ENCODE peak calls at places on chromosomes 4 and X, in five cellular contexts. X, P, H, Q and R are unnamed samples.

GRCh38 chr4:88610771-88611170 is 18.5 kb downstream of the HERC3 start:
- DNase-seq in Q (no peak), P (no peak), H (no peak), X (no peak), R (no peak)

GRCh38 chr4:157514711-157515110 is 294.2 kb downstream of the GRIA2 start:
- DNase-seq in H (no peak), P (no peak), Q (no peak), X (no peak), R (no peak)

GRCh38 chr4:15374697-15375096 is 53.1 kb upstream of the C1QTNF7 start:
- DNase-seq in Q (no peak), X (no peak), P (no peak), H (no peak), R (no peak)

GRCh38 chr4:101651778-101652177 is 138.8 kb upstream of the BANK1 start:
- DNase-seq in H (no peak), Q (no peak), P (no peak), X (no peak), R (no peak)

GRCh38 chr4:110619401-110620247 is 3.3 kb downstream of the PITX2 start:
- DNase-seq in H (no peak), Q (no peak), P (no peak), X (no peak), R (no peak)

GRCh38 chr4:181819951-181820350 is 423.3 kb upstream of the TENM3 start:
- DNase-seq in Q (no peak), H (no peak), P (no peak), X (no peak), R (no peak)

GRCh38 chr4:61740950-61741638 is 541.0 kb downstream of the ADGRL3 start:
- DNase-seq in P (no peak), X (no peak), Q (no peak), H (no peak), R (no peak)

GRCh38 chr4:163493643-163494359 is 689 bp upstream of the TMA16 start:
- DNase-seq in Q (no peak), P (no peak), X (no peak), H (no peak), R (peak; percentile 28)

GRCh38 chrX:108090474-108091265 is 672 bp downstream of the PSMD10 start:
- DNase-seq in P (no peak), H (no peak), X (no peak), Q (no peak), R (no peak)

GRCh38 chr4:125322363-125322730 is 7.6 kb downstream of the FAT4 start:
- DNase-seq in X (no peak), Q (no peak), P (no peak), H (no peak), R (no peak)

GRCh38 chr4:21888195-21888976 is 60.2 kb downstream of the KCNIP4 start:
- DNase-seq in P (peak; percentile 59), X (no peak), Q (peak; percentile 10), H (no peak), R (no peak)

GRCh38 chr4:122689972-122690371 is 42.5 kb upstream of the BBS12 start:
- DNase-seq in P (no peak), H (peak; percentile 33), X (no peak), Q (peak; percentile 70), R (no peak)

GRCh38 chrX:66914082-66914481 is 275.2 kb upstream of the EDA2R start:
- DNase-seq in H (no peak), X (no peak), P (no peak), Q (no peak), R (peak; percentile 45)

GRCh38 chrX:22748093-22748999 is 251.4 kb upstream of the DDX53 start:
- DNase-seq in X (peak; percentile 16), H (no peak), P (no peak), Q (peak; percentile 17), R (peak; percentile 36)

GRCh38 chr4:23717528-23718248 is 172.2 kb downstream of the PPARGC1A start:
- DNase-seq in Q (no peak), H (no peak), P (no peak), X (peak; percentile 71), R (no peak)

GRCh38 chr4:40311811-40312346 is 23.3 kb upstream of the CHRNA9 start:
- DNase-seq in H (no peak), X (peak; percentile 84), P (no peak), Q (peak; percentile 46), R (no peak)

GRCh38 chr4:136751530-136751929 is 780.8 kb downstream of the PCDH18 start:
- DNase-seq in X (no peak), H (no peak), Q (no peak), P (no peak), R (no peak)

GRCh38 chr4:112897548-112897947 is 151.9 kb upstream of the ANK2 start:
- DNase-seq in H (no peak), X (no peak), P (no peak), Q (no peak), R (no peak)

GRCh38 chr4:44150091-44150576 is 298.5 kb downstream of the KCTD8 start:
- DNase-seq in X (no peak), Q (no peak), H (no peak), P (peak; percentile 13), R (no peak)

GRCh38 chrX:44025611-44026010 is 52.4 kb upstream of the NDP start:
- DNase-seq in Q (no peak), X (no peak), P (no peak), H (no peak), R (no peak)

GRCh38 chr4:98260579-98261290 is 449 bp upstream of the RAP1GDS1 start:
- DNase-seq in X (peak; percentile 94), P (peak; percentile 23), Q (peak; percentile 91), H (peak; percentile 93), R (peak; percentile 97)

GRCh38 chr4:44462259-44462658 is 13.7 kb upstream of the KCTD8 start:
- DNase-seq in H (no peak), P (no peak), Q (no peak), X (no peak), R (no peak)

GRCh38 chrX:57952320-57952678 is 42.0 kb upstream of the ZXDA start:
- DNase-seq in P (no peak), X (no peak), Q (no peak), H (no peak), R (no peak)

GRCh38 chrX:21369613-21370012 is 4.6 kb upstream of the CNKSR2 start:
- DNase-seq in P (no peak), Q (no peak), X (no peak), H (no peak), R (no peak)